ENCODE peak calls at places on chromosome 14, in five cellular contexts. H, R, Q, L and O are unnamed samples.

GRCh38 chr14:61812347-61813100 is 50.3 kb downstream of the SNAPC1 start:
- ATAC-seq in Q (no peak), R (no peak), L (peak; percentile 76), H (no peak), O (no peak)

GRCh38 chr14:92928258-92928629 is 5.3 kb downstream of the CHGA start:
- ATAC-seq in Q (no peak), L (no peak), H (no peak), R (no peak), O (no peak)

GRCh38 chr14:67270354-67270753 is 29.1 kb downstream of the PALS1 start:
- ATAC-seq in L (no peak), Q (no peak), R (no peak), H (no peak), O (no peak)

GRCh38 chr14:58796636-58797429 is 159.1 kb downstream of the DACT1 start:
- ATAC-seq in H (no peak), R (no peak), Q (peak; percentile 86), L (no peak), O (no peak)

GRCh38 chr14:57066887-57067513 is 201.7 kb downstream of the EXOC5 start:
- ATAC-seq in R (peak; percentile 95), H (peak; percentile 98), Q (peak; percentile 89), L (peak; percentile 95), O (no peak)

GRCh38 chr14:99185436-99186068 is 86.4 kb downstream of the BCL11B start:
- ATAC-seq in L (no peak), R (no peak), Q (no peak), H (no peak), O (no peak)

GRCh38 chr14:98867146-98867545 is 404.9 kb downstream of the BCL11B start:
- ATAC-seq in L (no peak), Q (no peak), R (no peak), H (no peak), O (no peak)

GRCh38 chr14:61452452-61452851 is 131.1 kb downstream of the PRKCH start:
- ATAC-seq in R (no peak), Q (peak; percentile 66), L (no peak), H (no peak), O (no peak)

GRCh38 chr14:63710497-63710896 is 17.4 kb downstream of the SGPP1 start:
- ATAC-seq in L (no peak), H (no peak), Q (peak; percentile 21), R (no peak), O (no peak)

GRCh38 chr14:94998702-94999101 is 158.6 kb downstream of the DICER1 start:
- ATAC-seq in L (no peak), R (no peak), H (no peak), Q (no peak), O (no peak)

GRCh38 chr14:96237641-96238040 is 18.4 kb upstream of the BDKRB1 start:
- ATAC-seq in Q (no peak), R (no peak), H (no peak), L (no peak), O (no peak)

GRCh38 chr14:36227344-36227743 is 50.8 kb upstream of the PTCSC3 start:
- ATAC-seq in Q (no peak), L (no peak), H (no peak), R (no peak), O (no peak)

DNA sequence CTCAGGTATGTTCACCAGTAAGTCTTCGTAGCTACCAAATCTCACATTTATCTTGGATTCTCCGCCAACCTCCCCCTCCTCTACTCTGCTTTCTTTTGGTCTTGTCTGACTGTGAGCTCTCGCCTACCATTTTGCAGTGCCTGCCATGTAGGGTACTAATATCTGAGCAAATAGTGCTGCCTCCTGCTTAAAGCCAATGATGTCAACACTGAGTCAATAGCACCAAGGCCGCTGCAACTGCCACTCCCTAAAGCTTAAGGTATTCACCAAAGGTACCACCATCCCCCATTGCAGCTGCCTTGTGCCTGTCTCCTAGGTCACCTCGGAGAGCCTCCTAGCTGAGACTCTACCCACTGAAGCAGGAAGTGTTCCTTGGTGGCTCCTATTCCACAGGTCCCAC is 114.8 kb upstream of the FUT8 start:
- ATAC-seq in R (no peak), Q (no peak), L (peak; percentile 62), H (peak; percentile 27), O (no peak)
- TF ChIP-seq POLR2A in R (no peak), Q (no peak), L (no peak), H (no peak), O (no peak)

DNA sequence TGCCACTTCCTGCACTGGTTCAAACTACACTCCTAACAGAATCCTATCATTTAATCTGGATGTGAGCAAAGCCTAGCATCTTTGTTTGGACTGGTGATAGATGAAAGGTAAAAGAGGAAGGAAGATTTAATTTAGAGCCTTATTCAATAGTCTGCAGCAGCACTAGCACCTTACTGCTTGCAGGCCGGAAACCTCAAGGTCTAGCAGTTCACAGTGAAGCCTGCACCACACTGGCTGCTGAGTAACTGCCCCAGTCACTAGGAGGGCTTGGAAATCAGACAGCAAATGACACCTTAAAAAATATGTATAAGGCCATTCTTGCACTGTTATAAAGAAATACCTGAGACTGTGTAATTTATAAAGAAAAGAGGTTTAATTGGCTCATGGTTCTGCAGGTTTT is 358.0 kb downstream of the DAD1 start:
- ATAC-seq in L (no peak), Q (peak; percentile 81), R (no peak), H (no peak), O (no peak)
- TF ChIP-seq POLR2AphosphoS5 in L (no peak), Q (no peak), R (no peak), H (no peak), O (no peak)

GRCh38 chr14:24072436-24072835 is 1.1 kb downstream of the CPNE6 start:
- ATAC-seq in R (no peak), L (peak; percentile 1), H (no peak), Q (no peak), O (no peak)
- H3K27me3 ChIP-seq in R (no peaks in the 10 kb centered on the region), L (peaks cover 13% of the 10 kb centered on the region), H (peaks cover 7% of the 10 kb centered on the region), Q (no peaks in the 10 kb centered on the region), O (peaks cover 44% of the 10 kb centered on the region)

GRCh38 chr14:23301288-23301968 is 1.2 kb downstream of the PPP1R3E start:
- ATAC-seq in Q (peak; percentile 90), R (peak; percentile 90), H (peak; percentile 84), L (peak; percentile 87), O (peak; percentile 90)
- TF ChIP-seq POLR2A in Q (peak; percentile 78), R (no peak), H (peak; percentile 33), L (no peak), O (peak; percentile 69)

GRCh38 chr14:54727929-54728328 is 161.0 kb downstream of the SAMD4A start:
- ATAC-seq in R (no peak), H (no peak), Q (no peak), L (no peak), O (no peak)
- TF ChIP-seq POLR2AphosphoS5 in R (no peak), H (no peak), Q (no peak), L (no peak), O (no peak)

DNA sequence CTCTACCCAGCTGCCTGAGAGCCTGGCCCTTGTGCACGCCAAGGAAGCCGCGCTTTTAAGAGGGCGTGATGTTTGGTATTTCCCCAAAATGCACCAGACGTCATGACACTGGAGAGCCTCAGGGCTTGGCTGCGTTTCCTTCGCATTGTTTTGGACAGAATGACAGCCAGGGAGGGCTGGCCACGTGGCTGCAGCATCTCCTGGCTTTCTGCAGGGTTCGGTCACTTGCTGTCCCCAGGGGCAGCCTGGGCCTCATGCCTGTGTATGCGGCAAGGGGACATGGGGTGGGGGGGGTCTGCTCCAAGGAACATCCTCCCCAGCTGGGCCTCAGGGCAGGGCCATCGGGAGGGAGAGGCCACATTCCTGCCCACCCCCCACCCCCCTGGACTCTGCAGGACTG is 16.2 kb upstream of the NUDT14 start:
- ATAC-seq in R (peak; percentile 11), L (no peak), Q (peak; percentile 40), H (no peak), O (peak; percentile 23)
- H3K27me3 ChIP-seq in R (no peaks in the 10 kb centered on the region), L (peaks cover 26% of the 10 kb centered on the region), Q (peaks cover 13% of the 10 kb centered on the region), H (no peaks in the 10 kb centered on the region), O (peaks cover 100% of the 10 kb centered on the region)

GRCh38 chr14:103057372-103058208 is at the start of gene CDC42BPB:
- ATAC-seq in L (peak; percentile 96), R (peak; percentile 98), Q (peak; percentile 93), H (peak; percentile 95), O (peak; percentile 98)
- TF ChIP-seq POLR2A in L (no peak), R (no peak), Q (no peak), H (no peak), O (peak; percentile 39)